ENCODE peak calls at places on chromosomes 5 and 9, in ten cellular contexts. Q, E, F, H, K, O, L, M, V and N are unnamed samples.

GRCh38 chr5:32504923-32505596 is 60.5 kb upstream of the ZFR start:
- DNase-seq in Q (no peak), E (peak; percentile 67), F (no peak), H (no peak), K (peak; percentile 31), O (no peak), L (no peak), M (peak; percentile 71), V (no peak), N (peak; percentile 91)

GRCh38 chr5:122319897-122320296 is 7.9 kb downstream of the SNCAIP start:
- DNase-seq in Q (no peak), E (no peak), F (no peak), H (no peak), K (no peak), O (peak; percentile 38), L (no peak), M (no peak), V (no peak), N (no peak)

GRCh38 chr5:90902170-90902569 is 343.6 kb downstream of the ADGRV1 start:
- DNase-seq in Q (no peak), E (no peak), F (no peak), H (no peak), K (no peak), O (no peak), L (no peak), M (no peak), V (no peak), N (no peak)

GRCh38 chr5:148998174-148998797 is 64.6 kb downstream of the SH3TC2 start:
- DNase-seq in Q (peak; percentile 65), E (no peak), F (no peak), H (no peak), K (no peak), O (peak; percentile 34), L (no peak), M (peak; percentile 82), V (peak; percentile 16), N (no peak)

GRCh38 chr5:76601470-76601869 is 21.7 kb downstream of the F2RL2 start:
- DNase-seq in Q (peak; percentile 75), E (no peak), F (no peak), H (no peak), K (no peak), O (no peak), L (no peak), M (peak; percentile 64), V (peak; percentile 46), N (no peak)

GRCh38 chr9:71911061-71911907 is at the start of the genes ABHD17B and C9orf85:
- DNase-seq in Q (peak; percentile 99), E (peak; percentile 99), F (peak; percentile 99), H (peak; percentile 99), K (peak; percentile 99), O (peak; percentile 100), L (peak; percentile 97), M (peak; percentile 98), V (peak; percentile 94), N (peak; percentile 99)

GRCh38 chr9:68780735-68781134 is 75.7 kb downstream of the PIP5K1B start:
- DNase-seq in Q (no peak), E (no peak), F (no peak), H (no peak), K (peak; percentile 17), O (no peak), L (no peak), M (no peak), V (no peak), N (no peak)

GRCh38 chr5:68033961-68034581 is 181.5 kb upstream of the PIK3R1 start:
- DNase-seq in Q (no peak), E (peak; percentile 38), F (no peak), H (peak; percentile 87), K (peak; percentile 54), O (peak; percentile 66), L (no peak), M (peak; percentile 44), V (no peak), N (no peak)

GRCh38 chr5:126723643-126724042 is 53.3 kb upstream of the LMNB1 start:
- DNase-seq in Q (peak; percentile 6), E (no peak), F (no peak), H (no peak), K (no peak), O (no peak), L (no peak), M (no peak), V (no peak), N (no peak)

GRCh38 chr9:13131396-13131795 is 148.1 kb downstream of the MPDZ start:
- DNase-seq in Q (no peak), E (no peak), F (no peak), H (no peak), K (no peak), O (no peak), L (no peak), M (no peak), V (no peak), N (no peak)

GRCh38 chr9:13424204-13424603 is 144.7 kb upstream of the MPDZ start:
- DNase-seq in Q (peak; percentile 4), E (no peak), F (no peak), H (no peak), K (no peak), O (no peak), L (no peak), M (no peak), V (no peak), N (no peak)

GRCh38 chr5:139862313-139862712 is 66.7 kb downstream of the PSD2 start:
- DNase-seq in Q (no peak), E (peak; percentile 17), F (no peak), H (no peak), K (no peak), O (no peak), L (no peak), M (no peak), V (no peak), N (no peak)

GRCh38 chr5:79229357-79230174 is 6.4 kb upstream of the JMY start:
- DNase-seq in Q (no peak), E (no peak), F (peak; percentile 11), H (no peak), K (no peak), O (no peak), L (no peak), M (no peak), V (no peak), N (no peak)

GRCh38 chr9:124384849-124385248 is 30.4 kb downstream of the PSMB7 start:
- DNase-seq in Q (no peak), E (no peak), F (no peak), H (no peak), K (no peak), O (no peak), L (no peak), M (no peak), V (no peak), N (no peak)

GRCh38 chr9:88747768-88748167 is 212.8 kb downstream of the NXNL2 start:
- DNase-seq in Q (peak; percentile 51), E (peak; percentile 44), F (no peak), H (no peak), K (no peak), O (no peak), L (no peak), M (peak; percentile 53), V (peak; percentile 73), N (peak; percentile 83)

GRCh38 chr9:124133752-124134151 is 122.2 kb downstream of the LHX2 start:
- DNase-seq in Q (peak; percentile 43), E (no peak), F (peak; percentile 81), H (peak; percentile 57), K (peak; percentile 59), O (peak; percentile 55), L (no peak), M (peak; percentile 26), V (no peak), N (no peak)

GRCh38 chr9:137534256-137535119 is 15.7 kb downstream of the PNPLA7 start:
- DNase-seq in Q (peak; percentile 74), E (peak; percentile 50), F (no peak), H (peak; percentile 59), K (no peak), O (peak; percentile 80), L (no peak), M (peak; percentile 32), V (peak; percentile 56), N (no peak)

GRCh38 chr5:59540366-59540765 is 353.2 kb downstream of the PDE4D start:
- DNase-seq in Q (no peak), E (no peak), F (no peak), H (peak; percentile 28), K (no peak), O (no peak), L (no peak), M (no peak), V (no peak), N (no peak)

GRCh38 chr5:108432024-108432423 is 50.1 kb upstream of the FBXL17 start:
- DNase-seq in Q (no peak), E (no peak), F (no peak), H (no peak), K (no peak), O (no peak), L (no peak), M (no peak), V (no peak), N (no peak)
- TF ChIP-seq EP300 in Q (no peak), E (no peak), F (no peak), H (no peak), K (no peak), O (no peak), L (no peak), M (no peak), V (no peak), N (no peak)

DNA sequence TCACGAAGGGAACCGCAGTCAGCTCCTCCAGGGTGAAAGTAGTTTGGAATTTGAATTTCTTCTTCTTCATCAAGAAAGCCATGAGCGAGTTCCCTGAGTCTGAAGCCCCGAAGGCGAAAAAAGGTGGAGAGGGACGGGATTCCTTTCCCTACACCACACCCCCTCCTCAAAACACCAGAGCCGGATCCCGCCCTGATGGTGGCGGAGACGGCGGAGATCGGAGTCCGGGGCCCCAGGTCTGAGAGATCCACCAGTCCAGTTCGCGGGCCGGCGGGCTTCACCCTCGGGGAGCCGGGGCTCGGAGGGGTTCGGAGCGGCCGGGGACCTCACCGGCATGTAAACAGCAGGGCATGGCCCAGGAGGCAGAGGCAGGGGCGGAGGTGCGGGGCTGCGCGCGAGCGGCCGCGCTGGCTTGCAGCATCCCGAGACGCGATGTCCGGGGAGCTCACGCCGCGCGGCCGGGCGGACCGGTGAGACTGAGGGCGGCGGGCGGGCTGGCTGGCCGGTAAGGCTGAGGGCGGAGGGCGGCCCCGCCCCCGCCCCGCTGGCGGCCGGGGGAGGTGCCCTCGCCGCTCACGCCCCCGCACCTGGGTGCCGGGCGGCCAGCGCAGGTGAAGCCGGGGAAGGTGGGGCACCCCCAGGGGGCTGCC is 608 bp downstream of the EEIG1 start:
- DNase-seq in Q (no peak), E (peak; percentile 52), F (no peak), H (peak; percentile 81), K (peak; percentile 79), O (peak; percentile 78), L (peak; percentile 72), M (no peak), V (peak; percentile 85), N (peak; percentile 75)
- TF ChIP-seq POLR2A in Q (peak; percentile 86), E (no peak), F (no peak), H (no peak), K (peak; percentile 88), O (peak; percentile 25), L (no peak), M (no peak), V (no peak), N (no peak)

GRCh38 chr9:129472651-129473102 is 148.2 kb downstream of the C9orf50 start:
- DNase-seq in Q (no peak), E (no peak), F (no peak), H (no peak), K (no peak), O (no peak), L (no peak), M (no peak), V (no peak), N (no peak)
- TF ChIP-seq EP300 in Q (no peak), E (no peak), F (no peak), H (no peak), K (no peak), O (no peak), L (no peak), M (no peak), V (no peak), N (no peak)

GRCh38 chr5:14445581-14446290 is 135.9 kb upstream of the OTULINL start:
- DNase-seq in Q (no peak), E (peak; percentile 44), F (no peak), H (no peak), K (no peak), O (no peak), L (no peak), M (peak; percentile 53), V (no peak), N (peak; percentile 77)
- TF ChIP-seq POLR2A in Q (no peak), E (no peak), F (peak; percentile 8), H (no peak), K (no peak), O (no peak), L (no peak), M (peak; percentile 17), V (no peak), N (no peak)